ENCODE peak calls at places on chromosomes 13 and 19, in ten cellular contexts. H is GM13977, X is fibroblast of lung, T is choroid plexus epithelial cell, D is left ventricle myocardium inferior, A is thyroid gland, M is testis, R is astrocyte of the cerebellum, P is WTC11, E is transverse colon. Y is an unnamed sample.

GRCh38 chr13:24013189-24013588 is 115.9 kb upstream of the C1QTNF9B start:
- DNase-seq in H (no peak), X (no peak), T (no peak), D (no peak), A (no peak), M (no peak), R (no peak), P (no peak), E (no peak), Y (no peak)

GRCh38 chr13:91922969-91923592 is 524.7 kb downstream of the GPC5 start:
- DNase-seq in H (no peak), X (no peak), T (peak; percentile 11), D (no peak), A (no peak), M (no peak), R (no peak), P (no peak), E (no peak), Y (no peak)

GRCh38 chr13:72504026-72504925 is 223.2 kb downstream of the MZT1 start:
- DNase-seq in H (no peak), X (peak; percentile 85), T (peak; percentile 64), D (no peak), A (no peak), M (no peak), R (peak; percentile 38), P (no peak), E (no peak), Y (no peak)

GRCh38 chr19:49224856-49225255 is 67.3 kb downstream of the TRPM4 start:
- DNase-seq in H (no peak), X (peak; percentile 43), T (peak; percentile 57), D (peak; percentile 32), A (peak; percentile 57), M (peak; percentile 58), R (no peak), P (peak; percentile 79), E (peak; percentile 77), Y (no peak)

GRCh38 chr19:46202872-46203860 is 26.4 kb upstream of the IGFL1 start:
- DNase-seq in H (no peak), X (no peak), T (no peak), D (no peak), A (no peak), M (no peak), R (no peak), P (no peak), E (no peak), Y (no peak)

GRCh38 chr13:24381539-24382265 is 72.3 kb downstream of the C1QTNF9 start:
- DNase-seq in H (no peak), X (peak; percentile 57), T (peak; percentile 17), D (no peak), A (no peak), M (no peak), R (peak; percentile 3), P (no peak), E (no peak), Y (no peak)

GRCh38 chr19:56594783-56595547 is at the start of gene ZNF71:
- DNase-seq in H (peak; percentile 97), X (peak; percentile 82), T (peak; percentile 89), D (peak; percentile 92), A (peak; percentile 92), M (peak; percentile 92), R (peak; percentile 66), P (peak; percentile 93), E (peak; percentile 91), Y (peak; percentile 90)

GRCh38 chr13:36453518-36453917 is 21.2 kb downstream of the CCNA1 start:
- DNase-seq in H (no peak), X (peak; percentile 20), T (peak; percentile 59), D (no peak), A (no peak), M (no peak), R (no peak), P (no peak), E (no peak), Y (no peak)

GRCh38 chr19:6828306-6828697 is 55.8 kb downstream of the VAV1 start:
- DNase-seq in H (no peak), X (no peak), T (no peak), D (no peak), A (no peak), M (no peak), R (no peak), P (no peak), E (no peak), Y (no peak)

GRCh38 chr13:37375071-37375470 is 223.5 kb downstream of the POSTN start:
- DNase-seq in H (no peak), X (no peak), T (no peak), D (no peak), A (no peak), M (no peak), R (no peak), P (no peak), E (no peak), Y (no peak)

GRCh38 chr13:94435604-94436226 is 43.8 kb downstream of the DCT start:
- DNase-seq in H (peak; percentile 45), X (peak; percentile 46), T (peak; percentile 75), D (no peak), A (no peak), M (no peak), R (peak; percentile 55), P (no peak), E (no peak), Y (no peak)
- TF ChIP-seq CTCF in H (peak; percentile 48), X (peak; percentile 54), T (peak; percentile 66), D (peak; percentile 71), A (peak; percentile 63), M (peak; percentile 52), R (peak; percentile 59), P (peak; percentile 56), E (peak; percentile 56), Y (peak; percentile 64)

DNA sequence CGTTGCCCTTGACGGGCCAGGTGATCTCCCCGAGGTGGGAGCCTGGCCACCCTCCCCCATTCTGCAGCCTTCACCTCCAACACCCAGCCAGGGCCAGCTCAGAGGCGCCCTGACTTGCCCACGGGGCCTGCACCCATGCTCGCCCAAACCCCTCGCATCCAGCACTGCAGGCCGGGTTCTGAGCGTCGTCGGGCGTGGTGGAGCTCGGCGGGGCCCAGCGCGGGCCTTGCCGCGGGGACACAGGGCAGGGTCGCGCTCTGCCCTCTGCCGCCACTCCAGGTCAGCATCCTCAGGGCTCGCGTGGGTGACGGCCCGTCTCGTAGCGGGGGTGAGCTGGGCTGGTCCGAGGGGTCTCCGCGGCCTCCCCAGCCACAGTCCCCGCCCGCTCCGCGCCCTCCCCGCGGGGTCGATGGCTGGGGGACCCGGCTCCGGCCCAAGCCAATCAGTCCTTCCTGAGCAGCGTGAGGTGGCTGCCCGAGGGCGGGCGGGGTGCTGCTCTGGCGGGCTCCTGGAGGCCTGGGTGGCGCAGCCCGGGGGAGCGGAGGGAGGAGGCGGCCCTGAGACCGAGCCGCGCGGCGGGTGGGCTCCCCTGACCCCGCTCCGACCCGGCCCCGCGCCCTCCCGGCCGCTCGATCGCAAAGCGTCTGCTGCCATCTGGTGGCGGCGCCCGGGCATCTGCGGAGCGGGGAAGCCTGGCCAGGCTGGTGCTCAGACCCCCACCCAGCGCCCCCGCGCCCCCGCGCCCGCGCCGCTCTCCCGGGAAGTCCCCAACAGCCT is 61.4 kb downstream of the CCNE1 start:
- DNase-seq in H (peak; percentile 89), X (peak; percentile 7), T (peak; percentile 26), D (peak; percentile 47), A (peak; percentile 45), M (peak; percentile 61), R (no peak), P (peak; percentile 85), E (peak; percentile 49), Y (peak; percentile 75)
- TF ChIP-seq CTCF in H (peak; percentile 95), X (peak; percentile 39), T (peak; percentile 57), D (peak; percentile 93), A (peak; percentile 81), M (peak; percentile 92), R (peak; percentile 57), P (peak; percentile 72), E (peak; percentile 88), Y (peak; percentile 93)

DNA sequence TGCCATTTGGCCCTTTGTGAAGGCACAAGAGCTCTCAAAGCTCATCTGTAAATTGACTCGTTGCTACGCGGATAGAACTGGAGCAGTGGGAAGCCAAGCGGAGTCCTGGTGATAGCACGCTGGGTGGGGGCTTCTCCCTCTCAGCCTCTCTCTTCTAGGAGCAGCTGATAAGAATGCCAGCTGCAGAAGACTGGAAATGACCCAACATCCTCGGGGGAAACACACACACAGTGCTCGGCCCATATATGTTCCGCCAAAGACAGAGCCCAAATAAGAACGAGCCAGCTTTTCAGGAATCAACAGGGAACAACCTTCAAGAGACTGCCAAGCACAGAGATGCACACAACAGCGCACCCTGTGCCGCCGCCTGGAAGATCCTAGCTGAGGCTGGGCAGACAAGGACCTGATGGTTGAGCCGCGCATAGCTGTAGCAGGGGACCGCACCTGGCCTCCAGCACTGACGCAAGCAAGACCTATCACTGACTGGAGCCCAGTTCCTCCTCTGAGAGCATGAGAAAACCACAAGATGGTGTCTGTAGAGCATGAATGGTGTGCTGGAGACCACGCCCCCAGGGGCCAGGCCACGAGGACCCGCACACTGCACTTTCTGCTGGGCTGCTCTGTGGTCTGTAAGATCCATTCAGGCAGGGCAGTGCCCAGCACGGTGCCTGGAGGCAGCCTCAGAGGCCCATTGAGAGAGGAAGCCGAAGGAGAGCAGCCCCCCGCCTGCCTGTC is 16.0 kb upstream of the SLC35E1 start:
- DNase-seq in H (peak; percentile 87), X (peak; percentile 50), T (no peak), D (no peak), A (no peak), M (peak; percentile 64), R (no peak), P (no peak), E (peak; percentile 79), Y (no peak)
- TF ChIP-seq CTCF in H (peak; percentile 27), X (no peak), T (no peak), D (no peak), A (no peak), M (no peak), R (no peak), P (no peak), E (no peak), Y (no peak)

GRCh38 chr19:40322271-40322610 is 26.0 kb downstream of the C19orf47 start:
- DNase-seq in H (no peak), X (no peak), T (peak; percentile 35), D (no peak), A (no peak), M (no peak), R (no peak), P (no peak), E (no peak), Y (no peak)
- TF ChIP-seq CTCF in H (no peak), X (no peak), T (no peak), D (no peak), A (no peak), M (no peak), R (no peak), P (no peak), E (no peak), Y (no peak)

GRCh38 chr19:32357720-32358119 is 12.3 kb downstream of the ZNF507 start:
- DNase-seq in H (no peak), X (no peak), T (peak; percentile 43), D (no peak), A (no peak), M (no peak), R (no peak), P (no peak), E (no peak), Y (no peak)
- TF ChIP-seq CTCF in H (peak; percentile 25), X (peak; percentile 29), T (peak; percentile 42), D (peak; percentile 24), A (no peak), M (peak; percentile 11), R (peak; percentile 11), P (no peak), E (no peak), Y (peak; percentile 39)

GRCh38 chr19:3783660-3784584 is 2.3 kb downstream of the MATK start:
- DNase-seq in H (no peak), X (no peak), T (no peak), D (no peak), A (no peak), M (no peak), R (no peak), P (peak; percentile 75), E (no peak), Y (no peak)
- TF ChIP-seq CTCF in H (peak; percentile 47), X (peak; percentile 11), T (peak; percentile 28), D (peak; percentile 49), A (no peak), M (no peak), R (no peak), P (peak; percentile 66), E (no peak), Y (peak; percentile 16)

Y was measured in progenitor cell of endocrine pancreas.